ENCODE peak calls at places on chromosomes 5 and 9, in six cellular contexts. U, S, P, D, N and T are unnamed samples.

GRCh38 chr9:98010450-98010849 is 27.3 kb downstream of the ANP32B start:
- DNase-seq in N (peak; percentile 84), U (peak; percentile 48), D (no peak), S (no peak), P (peak; percentile 64), T (peak; percentile 13)

GRCh38 chr5:64147849-64148441 is 17.7 kb upstream of the RNF180 start:
- DNase-seq in P (peak; percentile 24), D (peak; percentile 74), U (peak; percentile 61), N (peak; percentile 4), S (peak; percentile 51), T (peak; percentile 52)

GRCh38 chr9:134185536-134186011 is 21.2 kb upstream of the RNU6ATAC start:
- DNase-seq in D (no peak), S (no peak), U (no peak), P (no peak), N (no peak), T (peak; percentile 55)

GRCh38 chr9:89367281-89367680 is 49.0 kb downstream of the SECISBP2 start:
- DNase-seq in D (no peak), N (no peak), U (no peak), P (no peak), S (no peak), T (no peak)

GRCh38 chr5:80959768-80960442 is at the start of gene RASGRF2:
- DNase-seq in S (peak; percentile 49), D (peak; percentile 72), N (peak; percentile 88), P (peak; percentile 44), U (peak; percentile 66), T (peak; percentile 78)

GRCh38 chr5:57692582-57693487 is 210.2 kb upstream of the ACTBL2 start:
- DNase-seq in D (no peak), N (peak; percentile 63), P (peak; percentile 94), U (peak; percentile 78), S (peak; percentile 41), T (peak; percentile 93)

GRCh38 chr9:86765736-86766410 is 181.4 kb downstream of the GAS1 start:
- DNase-seq in N (no peak), D (no peak), P (no peak), U (peak; percentile 40), S (no peak), T (no peak)

GRCh38 chr5:132272341-132273210 is 15.1 kb downstream of the PDLIM4 start:
- DNase-seq in P (peak; percentile 39), D (peak; percentile 97), S (peak; percentile 75), N (peak; percentile 29), U (peak; percentile 83), T (peak; percentile 68)

GRCh38 chr9:84296146-84296843 is 44.3 kb downstream of the SLC28A3 start:
- DNase-seq in P (peak; percentile 90), N (peak; percentile 54), U (no peak), S (no peak), D (no peak), T (peak; percentile 81)

GRCh38 chr5:95731571-95732554 is 727 bp downstream of the RHOBTB3 start:
- DNase-seq in D (peak; percentile 80), P (peak; percentile 34), S (peak; percentile 32), U (peak; percentile 65), N (no peak), T (peak; percentile 70)

GRCh38 chr9:91426123-91426745 is 2.6 kb upstream of the NFIL3 start:
- DNase-seq in U (no peak), S (no peak), D (no peak), P (peak; percentile 55), N (no peak), T (peak; percentile 67)

GRCh38 chr5:21791304-21791703 is 1061.8 kb downstream of the CDH12 start:
- DNase-seq in U (no peak), D (no peak), N (no peak), S (no peak), P (peak; percentile 75), T (no peak)

GRCh38 chr5:14358536-14358935 is 215.4 kb downstream of the TRIO start:
- DNase-seq in N (no peak), P (no peak), D (no peak), S (no peak), U (no peak), T (no peak)

GRCh38 chr9:112408285-112408684 is 28.4 kb downstream of the HSDL2 start:
- DNase-seq in U (no peak), D (no peak), P (no peak), S (no peak), N (no peak), T (no peak)

GRCh38 chr5:135245521-135246499 is 153.2 kb downstream of the MACROH2A1 start:
- DNase-seq in U (peak; percentile 16), S (no peak), P (peak; percentile 73), D (peak; percentile 32), N (no peak), T (peak; percentile 64)

GRCh38 chr5:51172853-51173635 is 210.2 kb upstream of the ISL1 start:
- DNase-seq in S (no peak), N (no peak), P (no peak), D (peak; percentile 49), U (peak; percentile 29), T (no peak)

GRCh38 chr9:134287591-134288518 is 38.4 kb upstream of the RXRA start:
- DNase-seq in U (no peak), N (no peak), D (no peak), S (no peak), P (no peak), T (no peak)

GRCh38 chr9:22124263-22125011 is 115.3 kb upstream of the CDKN2B start:
- DNase-seq in D (no peak), P (peak; percentile 61), U (no peak), S (no peak), N (no peak), T (peak; percentile 51)

GRCh38 chr5:88551724-88552345 is 283.2 kb upstream of the TMEM161B start:
- DNase-seq in S (peak; percentile 81), N (no peak), U (peak; percentile 31), P (no peak), D (no peak), T (no peak)

GRCh38 chr9:15927131-15927530 is 374.3 kb downstream of the CCDC171 start:
- DNase-seq in P (peak; percentile 24), D (no peak), S (no peak), N (no peak), U (no peak), T (no peak)

GRCh38 chr5:136374003-136374402 is 8.7 kb upstream of the TRPC7 start:
- DNase-seq in D (no peak), N (no peak), S (no peak), U (no peak), P (peak; percentile 12), T (peak; percentile 50)

DNA sequence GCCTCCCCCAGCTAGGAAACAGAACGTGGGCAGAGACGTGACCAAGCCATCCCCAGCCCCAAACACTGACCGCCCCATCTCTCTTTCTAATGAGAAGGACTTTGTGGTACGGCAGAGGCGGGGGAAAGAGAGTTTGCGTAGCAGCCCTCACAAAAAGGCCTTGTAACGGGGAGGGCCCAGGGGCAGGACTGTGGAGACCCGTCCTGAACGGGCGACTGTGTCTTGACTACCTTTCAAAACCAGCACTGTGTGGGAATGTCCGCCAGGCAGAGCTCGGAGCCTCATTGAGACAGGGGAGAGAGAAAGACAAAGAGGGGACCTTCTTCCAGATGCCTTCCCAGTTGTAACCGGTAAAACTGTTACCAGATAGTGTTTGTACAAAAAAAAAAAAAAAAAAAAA is 29.7 kb downstream of the CD180 start:
- DNase-seq in U (no peak), D (no peak), N (no peak), S (no peak), P (no peak), T (no peak)
- H2BK5ac ChIP-seq in U (no peak overlapping the region), D (peak overlapping the region; percentile 62), N (peak overlapping the region; percentile 16), S (no peak overlapping the region), P (no peak overlapping the region), T (no peak overlapping the region)

DNA sequence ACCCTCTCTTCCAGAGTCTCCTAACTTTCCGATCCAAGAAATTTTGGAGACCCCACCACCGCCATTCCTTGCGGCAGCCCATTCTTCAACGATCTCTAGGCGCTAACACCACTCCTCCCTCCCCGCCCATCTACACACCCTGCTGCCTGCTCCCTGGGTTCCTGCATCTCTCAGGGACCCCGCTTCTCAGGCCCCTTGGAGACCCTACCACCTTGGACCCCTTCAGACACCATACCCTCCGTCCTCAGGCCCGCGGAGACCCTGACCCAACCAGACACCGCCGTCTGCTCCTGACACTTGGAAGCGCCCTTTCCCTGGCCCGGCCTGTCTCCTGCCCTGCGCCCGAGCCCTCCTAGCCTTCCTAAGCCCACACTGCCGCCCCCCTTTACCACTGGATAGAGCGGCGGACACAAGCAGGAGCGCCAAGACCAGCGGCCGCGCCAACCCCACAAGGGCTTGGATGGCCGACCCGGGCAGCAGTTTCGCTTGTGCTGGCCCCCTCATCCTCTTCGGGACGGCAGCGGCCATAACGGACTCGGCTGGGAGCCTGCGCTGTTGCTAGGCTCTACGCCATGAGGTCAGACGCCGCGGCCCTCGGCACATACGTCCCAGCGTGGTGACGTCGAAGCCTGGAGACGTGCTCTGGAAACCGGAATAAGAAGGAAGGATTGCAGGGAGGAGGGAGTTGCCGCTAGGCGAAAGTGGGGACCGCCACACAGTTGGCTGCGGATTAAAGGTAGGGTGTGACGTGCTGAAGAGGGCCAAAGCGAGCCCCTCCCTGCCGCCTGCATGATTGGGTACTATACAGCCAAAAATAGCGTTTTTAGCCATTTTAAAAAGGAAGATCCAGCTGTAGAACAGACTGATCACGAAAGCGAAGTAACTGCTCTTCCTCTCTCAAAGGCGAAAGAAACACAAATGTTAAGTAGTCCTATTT is at the start of gene C5orf15:
- DNase-seq in S (peak; percentile 91), P (peak; percentile 97), D (peak; percentile 91), U (peak; percentile 97), N (peak; percentile 99), T (peak; percentile 99)
- H4K8ac ChIP-seq in S (peak within 1 kb of the TSS; percentile 100), P (peak within 1 kb of the TSS; percentile 99), D (peak within 1 kb of the TSS; percentile 96), U (no peak within 1 kb of the TSS), N (peak within 1 kb of the TSS; percentile 98), T (peak within 1 kb of the TSS; percentile 92)

DNA sequence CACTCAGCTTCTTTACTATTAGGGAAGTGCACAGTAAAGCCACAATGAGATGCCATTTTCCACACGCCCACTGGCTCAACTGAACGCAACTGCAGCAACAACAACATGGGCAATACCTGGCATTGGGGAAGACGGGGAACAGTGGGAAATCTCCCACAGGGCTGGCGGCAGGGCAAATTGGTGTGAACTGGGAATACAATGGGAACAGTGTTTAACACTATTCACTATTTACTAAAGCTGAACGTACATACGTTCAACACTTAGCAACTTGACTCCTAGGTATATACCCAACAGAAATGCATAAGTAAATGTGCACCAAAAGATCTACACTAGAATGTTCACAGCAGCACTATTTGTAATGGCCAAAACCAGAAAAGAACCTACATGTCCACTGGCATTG is 14.1 kb downstream of the ZER1 start:
- DNase-seq in N (no peak), P (no peak), S (no peak), D (no peak), U (no peak), T (no peak)
- H4K91ac ChIP-seq in N (no peak overlapping the region), P (no peak overlapping the region), S (no peak overlapping the region), D (no peak overlapping the region), U (no peak overlapping the region), T (no peak overlapping the region)

GRCh38 chr9:6079386-6079785 is 64.0 kb upstream of the RANBP6 start:
- DNase-seq in P (no peak), N (no peak), U (no peak), D (no peak), S (no peak), T (no peak)
- H2BK5ac ChIP-seq in P (no peak overlapping the region), N (peak overlapping the region; percentile 80), U (no peak overlapping the region), D (peak overlapping the region; percentile 87), S (no peak overlapping the region), T (no peak overlapping the region)

DNA sequence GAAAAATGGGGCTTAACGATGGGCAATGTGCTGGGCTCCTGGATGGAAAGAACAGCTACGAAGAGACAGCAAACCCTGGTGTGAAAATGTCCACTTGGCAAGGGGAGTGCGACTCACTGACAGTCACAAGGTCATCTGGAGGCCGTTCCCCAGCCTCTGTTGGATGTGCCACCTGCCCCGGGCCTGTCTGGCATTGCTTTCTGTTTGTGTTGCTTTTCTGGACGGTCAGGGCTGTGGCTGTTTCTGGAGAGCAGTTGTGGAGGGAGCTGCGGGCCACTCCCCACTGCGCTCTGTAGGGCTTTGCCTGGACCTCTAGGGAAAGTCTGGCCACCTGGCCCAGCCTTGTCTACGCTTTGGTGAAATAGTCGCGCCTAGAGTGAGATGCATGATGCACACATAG is 185.3 kb downstream of the IRX1 start:
- DNase-seq in D (no peak), U (no peak), P (no peak), N (no peak), S (no peak), T (no peak)
- H4K8ac ChIP-seq in D (no peak overlapping the region), U (no peak overlapping the region), P (no peak overlapping the region), N (no peak overlapping the region), S (no peak overlapping the region), T (no peak overlapping the region)